ENCODE peak calls at places on chromosomes 11 and 22, in six cellular contexts. M is DND-41; P is fibroblast of lung; Q is PC-3; V is left ventricle myocardium inferior; F is CD8-positive, alpha-beta memory T cell. L is an unnamed sample.

GRCh38 chr11:60914620-60915249 is 777 bp downstream of the TMEM109 start:
- DNase-seq in M (peak; percentile 58), P (peak; percentile 44), Q (peak; percentile 48), V (no peak), F (peak; percentile 25), L (peak; percentile 52)

GRCh38 chr11:5712507-5712906 is 22.9 kb downstream of the TRIM22 start:
- DNase-seq in M (no peak), P (no peak), Q (peak; percentile 52), V (no peak), F (no peak), L (no peak)

GRCh38 chr11:62033191-62034044 is 66.0 kb upstream of the FTH1 start:
- DNase-seq in M (no peak), P (no peak), Q (peak; percentile 93), V (no peak), F (no peak), L (peak; percentile 73)

GRCh38 chr22:46062971-46063631 is 86.1 kb upstream of the WNT7B start:
- DNase-seq in M (no peak), P (peak; percentile 5), Q (no peak), V (peak; percentile 9), F (no peak), L (no peak)

GRCh38 chr22:26479043-26479791 is 4.4 kb downstream of the HPS4 start:
- DNase-seq in M (peak; percentile 60), P (no peak), Q (no peak), V (no peak), F (no peak), L (no peak)

GRCh38 chr11:74024630-74025029 is 15.7 kb upstream of the UCP3 start:
- DNase-seq in M (no peak), P (peak; percentile 73), Q (peak; percentile 53), V (peak; percentile 64), F (no peak), L (peak; percentile 48)

GRCh38 chr22:46673205-46673604 is 53.0 kb downstream of the GRAMD4 start:
- DNase-seq in M (no peak), P (no peak), Q (no peak), V (no peak), F (no peak), L (no peak)

GRCh38 chr11:103892603-103893002 is 143.8 kb upstream of the DDI1 start:
- DNase-seq in M (no peak), P (peak; percentile 85), Q (peak; percentile 56), V (no peak), F (no peak), L (peak; percentile 4)

GRCh38 chr11:112174789-112175595 is at the start of gene BCO2:
- DNase-seq in M (no peak), P (peak; percentile 67), Q (peak; percentile 84), V (peak; percentile 84), F (peak; percentile 17), L (peak; percentile 55)

GRCh38 chr11:101466352-101466751 is 117.5 kb downstream of the TRPC6 start:
- DNase-seq in M (no peak), P (peak; percentile 15), Q (no peak), V (no peak), F (no peak), L (peak; percentile 33)

GRCh38 chr11:111229604-111230003 is 15.9 kb upstream of the POU2AF2 start:
- DNase-seq in M (peak; percentile 50), P (peak; percentile 27), Q (no peak), V (no peak), F (no peak), L (no peak)

GRCh38 chr11:117986981-117987495 is 844 bp downstream of the IL10RA start:
- DNase-seq in M (peak; percentile 72), P (no peak), Q (peak; percentile 25), V (no peak), F (peak; percentile 31), L (no peak)
- H3K4me3 ChIP-seq in M (no peak overlapping the region), P (no peak overlapping the region), Q (no peak overlapping the region), V (peak overlapping the region; percentile 70), F (peak overlapping the region; percentile 100), L (no peak overlapping the region)

GRCh38 chr11:128522063-128522942 is 65.1 kb downstream of the ETS1 start:
- DNase-seq in M (peak; percentile 89), P (peak; percentile 99), Q (peak; percentile 99), V (peak; percentile 94), F (peak; percentile 86), L (peak; percentile 98)

GRCh38 chr11:128519353-128519752 is 68.0 kb downstream of the ETS1 start:
- DNase-seq in M (no peak), P (no peak), Q (peak; percentile 37), V (no peak), F (no peak), L (no peak)

GRCh38 chr11:128520206-128520885 is 67.0 kb downstream of the ETS1 start:
- DNase-seq in M (no peak), P (no peak), Q (no peak), V (no peak), F (no peak), L (no peak)

GRCh38 chr11:128521697-128522062 is 65.7 kb downstream of the ETS1 start:
- DNase-seq in M (no peak), P (peak; percentile 37), Q (no peak), V (no peak), F (no peak), L (peak; percentile 30)

GRCh38 chr11:128520886-128521696 is 66.3 kb downstream of the ETS1 start:
- DNase-seq in M (no peak), P (no peak), Q (no peak), V (no peak), F (no peak), L (no peak)
- H3K36me3 ChIP-seq in M (peaks cover 26% of the 10 kb centered on the region), P (no peaks in the 10 kb centered on the region), Q (no peaks in the 10 kb centered on the region), V (no peaks in the 10 kb centered on the region), F (peaks cover 34% of the 10 kb centered on the region), L (peaks cover 31% of the 10 kb centered on the region)

GRCh38 chr11:75874942-75875341 is 59.9 kb downstream of the UVRAG start:
- DNase-seq in M (no peak), P (no peak), Q (no peak), V (no peak), F (no peak), L (no peak)
- H3K27me3 ChIP-seq in M (no peaks in the 10 kb centered on the region), P (no peaks in the 10 kb centered on the region), Q (no peaks in the 10 kb centered on the region), V (no peaks in the 10 kb centered on the region), F (no peaks in the 10 kb centered on the region), L (no peaks in the 10 kb centered on the region)

GRCh38 chr22:40218723-40219294 is 41.1 kb downstream of the TNRC6B start:
- DNase-seq in M (no peak), P (peak; percentile 17), Q (no peak), V (no peak), F (no peak), L (no peak)

GRCh38 chr22:40213478-40213877 is 35.8 kb downstream of the TNRC6B start:
- DNase-seq in M (no peak), P (no peak), Q (no peak), V (no peak), F (no peak), L (no peak)

GRCh38 chr22:40215266-40215665 is 37.5 kb downstream of the TNRC6B start:
- DNase-seq in M (no peak), P (no peak), Q (no peak), V (peak; percentile 28), F (no peak), L (no peak)

GRCh38 chr22:40218152-40218551 is 40.4 kb downstream of the TNRC6B start:
- DNase-seq in M (no peak), P (no peak), Q (no peak), V (no peak), F (no peak), L (no peak)

DNA sequence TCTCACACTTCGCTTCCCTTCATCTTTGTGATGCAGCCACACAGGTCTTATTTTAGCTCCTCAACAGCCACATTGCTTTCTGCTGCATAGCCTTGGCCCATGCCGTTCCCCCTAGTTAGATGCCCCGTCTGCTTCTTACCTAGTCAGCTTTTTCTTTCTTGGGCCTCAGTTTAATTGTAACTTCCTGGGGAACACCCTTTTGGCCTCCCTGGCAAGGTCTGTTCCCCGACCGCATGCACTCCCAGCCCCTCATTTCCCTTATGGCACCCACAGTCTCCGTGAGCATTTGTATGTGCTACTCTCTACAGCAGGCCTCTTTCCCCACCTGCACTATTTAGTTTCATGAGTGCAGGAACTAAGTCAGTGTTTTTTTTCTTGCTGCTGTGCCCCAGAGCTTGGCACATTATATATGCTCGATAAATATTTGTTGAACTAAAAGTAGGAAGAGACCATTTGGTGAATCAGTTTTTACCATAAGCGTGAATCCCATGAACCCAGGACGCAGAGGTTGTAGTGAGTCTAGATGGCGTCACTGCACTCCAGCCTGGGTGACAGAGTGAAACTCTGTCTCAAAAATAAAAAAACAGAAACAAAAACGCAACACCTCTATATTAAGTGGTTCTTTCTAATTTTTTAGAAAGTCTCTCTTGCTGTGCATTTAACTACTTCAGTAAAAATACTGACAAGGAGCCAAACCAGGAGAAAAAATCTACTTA is 38.5 kb downstream of the TNRC6B start:
- DNase-seq in M (no peak), P (no peak), Q (no peak), V (no peak), F (peak; percentile 10), L (no peak)
- H3K4me3 ChIP-seq in M (no peak overlapping the region), P (no peak overlapping the region), Q (no peak overlapping the region), V (no peak overlapping the region), F (peak overlapping the region; percentile 1), L (no peak overlapping the region)

GRCh38 chr11:128783513-128783912 is 83.6 kb downstream of the KCNJ1 start:
- DNase-seq in M (no peak), P (no peak), Q (no peak), V (no peak), F (no peak), L (no peak)

GRCh38 chr11:128790200-128790599 is 76.9 kb downstream of the KCNJ1 start:
- DNase-seq in M (no peak), P (peak; percentile 84), Q (peak; percentile 32), V (peak; percentile 79), F (no peak), L (no peak)

GRCh38 chr11:128789497-128790080 is 77.5 kb downstream of the KCNJ1 start:
- DNase-seq in M (no peak), P (no peak), Q (no peak), V (no peak), F (no peak), L (no peak)

GRCh38 chr11:128784059-128784804 is 82.9 kb downstream of the KCNJ1 start:
- DNase-seq in M (no peak), P (no peak), Q (no peak), V (no peak), F (no peak), L (no peak)

GRCh38 chr11:128786507-128786906 is 80.6 kb downstream of the KCNJ1 start:
- DNase-seq in M (no peak), P (no peak), Q (no peak), V (no peak), F (no peak), L (no peak)
- H3K36me3 ChIP-seq in M (peaks cover 79% of the 10 kb centered on the region), P (no peaks in the 10 kb centered on the region), Q (no peaks in the 10 kb centered on the region), V (peaks cover 31% of the 10 kb centered on the region), F (peaks cover 57% of the 10 kb centered on the region), L (no peaks in the 10 kb centered on the region)

DNA sequence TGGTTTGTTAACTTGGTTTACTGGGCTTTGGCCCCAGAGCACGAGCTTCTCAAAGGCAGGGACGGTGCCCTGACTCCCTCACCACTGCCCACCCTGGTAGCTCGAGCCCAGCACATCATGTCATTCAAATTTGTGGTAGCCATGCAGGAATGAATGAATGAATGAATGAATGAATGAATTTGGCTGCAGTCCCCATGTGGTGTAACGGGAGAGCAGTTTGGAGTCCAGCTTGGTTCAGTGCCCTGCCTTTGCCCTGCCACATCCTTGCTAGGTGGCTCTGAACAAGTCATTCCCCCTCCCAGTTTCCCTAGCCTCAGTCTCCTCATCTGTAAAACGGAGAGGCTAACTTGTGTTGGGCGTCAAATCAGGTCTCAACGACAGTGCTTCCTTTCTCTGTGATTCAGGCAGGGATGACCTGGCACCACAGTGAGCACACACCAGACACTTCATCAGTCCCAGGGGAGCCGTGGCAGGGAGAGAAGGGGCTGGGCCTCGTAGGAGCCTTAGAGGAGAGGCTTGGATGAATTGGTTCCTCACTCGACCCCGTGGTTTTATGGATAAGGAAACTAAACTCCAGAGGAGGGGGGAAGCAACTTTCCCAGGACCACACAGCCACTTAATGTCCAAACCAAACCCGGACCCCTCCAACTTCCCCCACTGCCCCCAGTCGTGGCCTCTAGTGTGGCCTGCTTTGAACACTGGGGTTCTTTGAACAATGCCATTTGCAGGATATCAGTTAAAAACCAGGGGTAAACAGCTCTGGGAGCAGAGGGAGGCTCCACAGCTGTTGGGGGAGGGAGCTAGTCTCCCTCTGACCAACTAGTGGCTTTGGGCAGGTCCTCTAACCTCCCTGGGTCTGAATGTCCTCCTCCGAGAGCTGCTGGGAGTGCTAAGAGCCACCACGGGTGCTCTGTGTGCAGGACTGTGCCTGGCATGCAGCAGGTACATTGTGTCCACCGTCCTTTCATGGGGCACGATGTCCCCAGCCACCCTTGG is 86.2 kb downstream of the CACNA1I start:
- DNase-seq in M (peak; percentile 11), P (no peak), Q (no peak), V (no peak), F (no peak), L (no peak)
- H3K27me3 ChIP-seq in M (no peaks in the 10 kb centered on the region), P (peaks cover 20% of the 10 kb centered on the region), Q (peaks cover 4% of the 10 kb centered on the region), V (peaks cover 74% of the 10 kb centered on the region), F (no peaks in the 10 kb centered on the region), L (no peaks in the 10 kb centered on the region)